ENCODE peak calls at places on chromosome 1, in five cellular contexts. One of them, this sample, is unnamed.

GRCh38 chr1:186617860-186618780 is 62.1 kb downstream of the PTGS2 start:
- DNase-seq in K562: no peak
- DNase-seq in stomach: peak; percentile 30
- DNase-seq in HepG2: no peak
- DNase-seq in H1: no peak
- DNase-seq in this sample: no peak

GRCh38 chr1:34266127-34266951 is 89.6 kb downstream of the C1orf94 start:
- DNase-seq in K562: no peak
- DNase-seq in stomach: no peak
- DNase-seq in HepG2: no peak
- DNase-seq in H1: no peak
- DNase-seq in this sample: no peak

GRCh38 chr1:204294371-204294770 is 65.4 kb downstream of the PLEKHA6 start:
- DNase-seq in K562: no peak
- DNase-seq in stomach: no peak
- DNase-seq in HepG2: peak; percentile 44
- DNase-seq in H1: no peak
- DNase-seq in this sample: peak; percentile 57

GRCh38 chr1:19365711-19366110 is 53.6 kb downstream of the SLC66A1 start:
- DNase-seq in K562: no peak
- DNase-seq in stomach: no peak
- DNase-seq in HepG2: no peak
- DNase-seq in H1: no peak
- DNase-seq in this sample: peak; percentile 22

GRCh38 chr1:24329797-24330543 is 10.8 kb downstream of the GRHL3 start:
- DNase-seq in K562: no peak
- DNase-seq in stomach: no peak
- DNase-seq in HepG2: no peak
- DNase-seq in H1: no peak
- DNase-seq in this sample: no peak

GRCh38 chr1:2534775-2535387 is 4.8 kb upstream of the HES5 start:
- DNase-seq in K562: no peak
- DNase-seq in stomach: no peak
- DNase-seq in HepG2: no peak
- DNase-seq in H1: no peak
- DNase-seq in this sample: no peak

GRCh38 chr1:43296207-43296606 is 4.6 kb upstream of the TIE1 start:
- DNase-seq in K562: no peak
- DNase-seq in stomach: no peak
- DNase-seq in HepG2: no peak
- DNase-seq in H1: no peak
- DNase-seq in this sample: no peak

GRCh38 chr1:89762801-89763648 is 57.8 kb upstream of the LRRC8D start:
- DNase-seq in K562: peak; percentile 92
- DNase-seq in stomach: peak; percentile 84
- DNase-seq in HepG2: peak; percentile 42
- DNase-seq in H1: peak; percentile 58
- DNase-seq in this sample: peak; percentile 81

GRCh38 chr1:67371681-67372080 is 58.5 kb downstream of the SERBP1 start:
- DNase-seq in K562: no peak
- DNase-seq in stomach: no peak
- DNase-seq in HepG2: no peak
- DNase-seq in H1: no peak
- DNase-seq in this sample: no peak

GRCh38 chr1:7422966-7423365 is 348.1 kb upstream of the VAMP3 start:
- DNase-seq in K562: no peak
- DNase-seq in stomach: no peak
- DNase-seq in HepG2: no peak
- DNase-seq in H1: no peak
- DNase-seq in this sample: no peak

GRCh38 chr1:243407284-243408018 is 151.6 kb downstream of the SDCCAG8 start:
- DNase-seq in K562: no peak
- DNase-seq in stomach: no peak
- DNase-seq in HepG2: no peak
- DNase-seq in H1: no peak
- DNase-seq in this sample: no peak

GRCh38 chr1:9737057-9737456 is 85.5 kb downstream of the PIK3CD start:
- DNase-seq in K562: no peak
- DNase-seq in stomach: no peak
- DNase-seq in HepG2: no peak
- DNase-seq in H1: no peak
- DNase-seq in this sample: no peak

GRCh38 chr1:226657788-226658537 is 81.1 kb downstream of the ITPKB start:
- DNase-seq in K562: no peak
- DNase-seq in stomach: peak; percentile 80
- DNase-seq in HepG2: no peak
- DNase-seq in H1: no peak
- DNase-seq in this sample: no peak

GRCh38 chr1:221672160-221672762 is 69.6 kb downstream of the DUSP10 start:
- DNase-seq in K562: peak; percentile 18
- DNase-seq in stomach: no peak
- DNase-seq in HepG2: no peak
- DNase-seq in H1: no peak
- DNase-seq in this sample: no peak

GRCh38 chr1:28341591-28341990 is 12.8 kb downstream of the MED18 start:
- DNase-seq in K562: no peak
- DNase-seq in stomach: no peak
- DNase-seq in HepG2: no peak
- DNase-seq in H1: no peak
- DNase-seq in this sample: no peak

GRCh38 chr1:28317014-28317413 is 11.8 kb upstream of the MED18 start:
- DNase-seq in K562: no peak
- DNase-seq in stomach: no peak
- DNase-seq in HepG2: no peak
- DNase-seq in H1: no peak
- DNase-seq in this sample: no peak

GRCh38 chr1:171295821-171296220 is 18.2 kb upstream of the FMO4 start:
- DNase-seq in K562: no peak
- DNase-seq in stomach: no peak
- DNase-seq in HepG2: no peak
- DNase-seq in H1: no peak
- DNase-seq in this sample: no peak

GRCh38 chr1:40435471-40435870 is 14.8 kb upstream of the ZFP69B start:
- DNase-seq in K562: no peak
- DNase-seq in stomach: no peak
- DNase-seq in HepG2: no peak
- DNase-seq in H1: no peak
- DNase-seq in this sample: no peak

GRCh38 chr1:85148524-85149250 is 52.1 kb downstream of the SYDE2 start:
- DNase-seq in K562: no peak
- DNase-seq in stomach: no peak
- DNase-seq in HepG2: no peak
- DNase-seq in H1: no peak
- DNase-seq in this sample: no peak

GRCh38 chr1:154434346-154435075 is 29.4 kb downstream of the IL6R start:
- DNase-seq in K562: peak; percentile 30
- DNase-seq in stomach: peak; percentile 81
- DNase-seq in HepG2: no peak
- DNase-seq in H1: no peak
- DNase-seq in this sample: peak; percentile 85

GRCh38 chr1:84430519-84430918 is 32.2 kb downstream of the DNASE2B start:
- DNase-seq in K562: no peak
- DNase-seq in stomach: no peak
- DNase-seq in HepG2: no peak
- DNase-seq in H1: no peak
- DNase-seq in this sample: no peak

GRCh38 chr1:11178021-11179015 is 10.8 kb upstream of the ANGPTL7 start:
- DNase-seq in K562: peak; percentile 52
- DNase-seq in stomach: no peak
- DNase-seq in HepG2: no peak
- DNase-seq in H1: no peak
- DNase-seq in this sample: no peak

GRCh38 chr1:53508991-53509663 is 49.9 kb downstream of the DMRTB1 start:
- DNase-seq in K562: peak; percentile 15
- DNase-seq in stomach: no peak
- DNase-seq in HepG2: no peak
- DNase-seq in H1: no peak
- DNase-seq in this sample: no peak

DNA sequence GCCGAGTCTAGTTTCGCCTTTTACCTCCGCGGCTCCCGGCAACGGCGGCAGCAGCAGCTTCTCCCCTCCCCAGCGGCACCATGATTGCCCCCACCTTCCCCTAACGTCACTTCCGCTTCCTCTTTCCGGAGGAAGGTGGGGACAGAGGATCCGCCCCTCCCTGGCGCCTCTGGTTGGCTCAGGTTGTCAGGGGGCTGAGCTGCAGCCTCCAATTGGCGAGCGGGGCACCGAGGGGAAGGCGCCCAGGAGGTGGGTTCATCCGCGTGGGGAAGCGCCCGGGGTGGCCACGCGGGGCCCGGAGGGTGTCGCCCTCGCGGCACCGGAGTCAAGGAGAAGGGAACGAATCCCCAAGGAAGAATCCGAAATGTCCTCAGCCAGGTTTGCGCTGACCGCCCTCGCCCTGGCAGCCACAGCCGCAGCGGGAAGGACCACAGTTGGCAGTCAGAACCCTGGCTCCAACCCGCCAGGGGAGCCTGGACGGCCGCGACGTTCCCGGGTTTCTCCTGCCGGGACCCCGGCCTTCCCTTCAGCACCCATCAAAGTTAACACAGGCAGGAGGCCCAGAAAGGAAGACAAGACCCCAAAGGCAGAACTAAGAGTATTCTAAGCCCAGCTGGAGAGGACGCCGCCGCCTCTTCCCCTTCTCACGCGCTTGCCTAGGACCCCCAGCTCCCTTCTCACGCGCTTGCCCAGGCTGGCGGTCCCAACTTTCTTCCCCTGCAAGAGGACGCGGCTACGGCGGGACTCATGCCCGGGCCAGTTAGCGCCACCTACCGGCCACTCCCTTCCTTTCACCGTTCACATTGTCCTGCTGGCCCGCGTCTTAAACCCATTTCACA is at the start of gene MTF1:
- DNase-seq in K562: peak; percentile 99
- DNase-seq in stomach: peak; percentile 97
- DNase-seq in HepG2: peak; percentile 95
- DNase-seq in H1: peak; percentile 82
- DNase-seq in this sample: peak; percentile 97
- TF ChIP-seq POLR2A in K562: peak; percentile 97
- TF ChIP-seq POLR2A in stomach: no peak
- TF ChIP-seq POLR2A in HepG2: peak; percentile 89
- TF ChIP-seq POLR2A in H1: peak; percentile 77
- TF ChIP-seq POLR2A in this sample: peak; percentile 84

GRCh38 chr1:228767636-228768344 is 32.5 kb downstream of the RHOU start:
- DNase-seq in K562: no peak
- DNase-seq in stomach: no peak
- DNase-seq in HepG2: no peak
- DNase-seq in H1: no peak
- DNase-seq in this sample: no peak

GRCh38 chr1:228766788-228767187 is 31.5 kb downstream of the RHOU start:
- DNase-seq in K562: no peak
- DNase-seq in stomach: no peak
- DNase-seq in HepG2: no peak
- DNase-seq in H1: no peak
- DNase-seq in this sample: no peak

GRCh38 chr1:228772516-228773212 is 37.4 kb downstream of the RHOU start:
- DNase-seq in K562: no peak
- DNase-seq in stomach: no peak
- DNase-seq in HepG2: no peak
- DNase-seq in H1: no peak
- DNase-seq in this sample: no peak

GRCh38 chr1:228768345-228768717 is 33.1 kb downstream of the RHOU start:
- DNase-seq in K562: no peak
- DNase-seq in stomach: no peak
- DNase-seq in HepG2: no peak
- DNase-seq in H1: no peak
- DNase-seq in this sample: no peak

DNA sequence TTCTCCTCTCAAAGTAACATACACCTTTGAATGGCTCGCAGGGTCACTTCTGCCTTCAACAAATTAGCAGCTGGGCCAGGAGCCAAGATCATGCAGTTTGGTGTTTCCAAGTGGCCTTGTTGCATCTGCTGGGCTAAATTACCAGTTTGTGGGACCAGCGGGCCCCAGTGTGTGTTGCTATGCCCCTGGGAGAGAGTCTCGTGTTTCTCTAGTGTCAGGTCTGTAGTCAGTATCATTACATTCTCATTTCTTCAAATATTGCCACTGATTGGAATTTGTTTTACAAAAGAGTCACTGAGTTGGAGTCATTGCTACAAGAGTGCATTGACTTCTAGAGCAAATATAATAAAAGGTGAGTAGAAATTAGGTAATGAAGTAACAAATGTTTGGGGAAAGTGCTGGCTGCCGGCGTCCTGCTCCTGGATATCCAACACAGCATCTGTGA is 35.5 kb downstream of the RHOU start:
- DNase-seq in K562: no peak
- DNase-seq in stomach: peak; percentile 30
- DNase-seq in HepG2: no peak
- DNase-seq in H1: no peak
- DNase-seq in this sample: no peak
- H3K27me3 ChIP-seq in K562: peaks cover 20% of the 10 kb centered on the region
- H3K27me3 ChIP-seq in stomach: no peaks in the 10 kb centered on the region
- H3K27me3 ChIP-seq in HepG2: no peaks in the 10 kb centered on the region
- H3K27me3 ChIP-seq in H1: no peaks in the 10 kb centered on the region
- H3K27me3 ChIP-seq in this sample: no peaks in the 10 kb centered on the region

GRCh38 chr1:4107291-4107690 is 207.2 kb upstream of the C1orf174 start:
- DNase-seq in K562: no peak
- DNase-seq in stomach: no peak
- DNase-seq in HepG2: no peak
- DNase-seq in H1: no peak
- DNase-seq in this sample: no peak

GRCh38 chr1:4105300-4105880 is 205.3 kb upstream of the C1orf174 start:
- DNase-seq in K562: no peak
- DNase-seq in stomach: no peak
- DNase-seq in HepG2: no peak
- DNase-seq in H1: no peak
- DNase-seq in this sample: no peak

GRCh38 chr1:4106731-4107130 is 206.7 kb upstream of the C1orf174 start:
- DNase-seq in K562: no peak
- DNase-seq in stomach: no peak
- DNase-seq in HepG2: no peak
- DNase-seq in H1: no peak
- DNase-seq in this sample: no peak

GRCh38 chr1:4101434-4102150 is 201.5 kb upstream of the C1orf174 start:
- DNase-seq in K562: no peak
- DNase-seq in stomach: no peak
- DNase-seq in HepG2: no peak
- DNase-seq in H1: no peak
- DNase-seq in this sample: no peak
- TF ChIP-seq EP300 in K562: no peak
- TF ChIP-seq EP300 in stomach: no peak
- TF ChIP-seq EP300 in HepG2: no peak
- TF ChIP-seq EP300 in H1: no peak
- TF ChIP-seq EP300 in this sample: no peak

DNA sequence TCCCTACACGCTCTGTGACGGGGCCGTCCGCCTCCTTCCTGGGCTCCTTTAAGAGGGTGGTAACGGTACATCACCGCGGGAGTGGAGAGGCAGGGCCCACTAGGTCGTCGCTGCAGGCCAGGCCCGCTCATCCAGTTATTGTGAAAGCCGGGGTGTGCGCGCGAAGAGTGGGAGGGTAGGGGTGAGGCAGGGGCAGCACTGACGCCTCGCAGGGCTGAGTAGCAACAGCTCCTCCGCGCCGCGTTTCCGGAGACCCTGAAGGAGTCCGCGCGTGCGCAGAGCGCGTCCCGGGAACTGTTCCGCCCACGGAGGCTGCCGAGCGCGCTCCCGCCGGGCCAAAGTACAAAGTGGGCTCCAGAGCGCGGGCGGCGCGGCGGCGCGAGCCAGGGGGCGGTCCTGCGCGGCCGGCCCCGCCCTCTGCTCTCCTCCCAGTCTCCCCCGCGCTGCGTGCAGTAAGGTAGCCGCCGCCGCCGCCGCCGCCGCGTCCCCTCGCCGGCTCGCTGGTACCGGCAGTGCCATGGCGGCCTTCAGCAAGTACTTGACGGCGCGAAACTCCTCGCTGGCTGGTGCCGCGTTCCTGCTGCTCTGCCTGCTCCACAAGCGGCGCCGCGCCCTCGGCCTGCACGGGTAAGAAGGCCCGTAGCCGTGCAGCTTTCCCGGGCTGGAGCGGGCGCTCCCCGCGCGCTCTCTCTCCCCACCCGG is at the start of gene ABCD3:
- DNase-seq in K562: peak; percentile 98
- DNase-seq in stomach: peak; percentile 97
- DNase-seq in HepG2: peak; percentile 93
- DNase-seq in H1: peak; percentile 59
- DNase-seq in this sample: peak; percentile 99
- TF ChIP-seq POLR2A in K562: peak; percentile 88
- TF ChIP-seq POLR2A in stomach: no peak
- TF ChIP-seq POLR2A in HepG2: peak; percentile 74
- TF ChIP-seq POLR2A in H1: no peak
- TF ChIP-seq POLR2A in this sample: peak; percentile 40